ENCODE peak calls at places on chromosomes 4 and X, in six cellular contexts. B is activated CD4-positive, CD25-positive, alpha-beta regulatory T cell treated with anti-CD3 and anti-CD28 coated beads, Interleukin-2, amount 50 U/mL, for 72 hours; M is NCI-H2081; R is stimulated activated CD4-positive, alpha-beta T cell treated with anti-CD3 and anti-CD28 coated beads, Interleukin-1b, Interleukin-23, amount 100 ng/mL, for 4 hours; J is CD4-positive, alpha-beta T cell; C is GM20000. S is an unnamed sample.

GRCh38 chrX:132786217-132786616 is 172.2 kb downstream of the HS6ST2 start:
- DNase-seq in B (no peak), M (no peak), R (no peak), J (no peak), C (no peak), S (no peak)

GRCh38 chr4:153988446-153988845 is 199.6 kb upstream of the SFRP2 start:
- DNase-seq in B (no peak), M (no peak), R (no peak), J (no peak), C (no peak), S (no peak)

GRCh38 chr4:20251796-20252655 is at the start of gene SLIT2:
- DNase-seq in B (no peak), M (peak; percentile 88), R (no peak), J (no peak), C (peak; percentile 82), S (peak; percentile 87)

GRCh38 chr4:168923526-168924194 is 86.4 kb downstream of the CBR4 start:
- DNase-seq in B (peak; percentile 33), M (peak; percentile 34), R (peak; percentile 41), J (peak; percentile 22), C (peak; percentile 62), S (peak; percentile 61)

GRCh38 chrX:111133389-111133788 is 37.4 kb downstream of the PAK3 start:
- DNase-seq in B (no peak), M (no peak), R (no peak), J (no peak), C (no peak), S (no peak)

GRCh38 chrX:37380256-37380655 is 31.1 kb downstream of the PRRG1 start:
- DNase-seq in B (no peak), M (no peak), R (no peak), J (no peak), C (no peak), S (no peak)

GRCh38 chr4:2281575-2282343 is 19.9 kb upstream of the MXD4 start:
- DNase-seq in B (peak; percentile 61), M (no peak), R (peak; percentile 55), J (peak; percentile 84), C (peak; percentile 67), S (peak; percentile 93)

GRCh38 chr4:110196871-110197420 is 1.5 kb downstream of the ELOVL6 start:
- DNase-seq in B (peak; percentile 58), M (no peak), R (no peak), J (peak; percentile 32), C (peak; percentile 61), S (peak; percentile 51)

GRCh38 chr4:5874811-5875465 is 17.9 kb downstream of the CRMP1 start:
- DNase-seq in B (no peak), M (no peak), R (no peak), J (no peak), C (no peak), S (no peak)

GRCh38 chr4:173403051-173403450 is 4.1 kb upstream of the SCRG1 start:
- DNase-seq in B (no peak), M (no peak), R (no peak), J (no peak), C (no peak), S (no peak)

GRCh38 chr4:6885953-6886557 is 23.6 kb upstream of the TBC1D14 start:
- DNase-seq in B (no peak), M (peak; percentile 36), R (no peak), J (no peak), C (no peak), S (no peak)

GRCh38 chr4:155964016-155964891 is 10.6 kb upstream of the CTSO start:
- DNase-seq in B (no peak), M (no peak), R (no peak), J (no peak), C (no peak), S (no peak)

GRCh38 chr4:138035781-138036258 is 206.3 kb downstream of the SLC7A11 start:
- DNase-seq in B (no peak), M (peak; percentile 44), R (no peak), J (no peak), C (peak; percentile 68), S (peak; percentile 86)

GRCh38 chrX:45747905-45748304 is 547.2 kb upstream of the DIPK2B start:
- DNase-seq in B (no peak), M (no peak), R (no peak), J (no peak), C (no peak), S (no peak)

GRCh38 chrX:15310117-15310516 is 5.3 kb downstream of the ASB11 start:
- DNase-seq in B (no peak), M (peak; percentile 59), R (no peak), J (no peak), C (no peak), S (no peak)

GRCh38 chr4:55096045-55096444 is 29.4 kb downstream of the KDR start:
- DNase-seq in B (no peak), M (no peak), R (no peak), J (no peak), C (no peak), S (no peak)

GRCh38 chrX:9171841-9172240 is 137.9 kb upstream of the FAM9B start:
- DNase-seq in B (no peak), M (no peak), R (no peak), J (no peak), C (no peak), S (no peak)

GRCh38 chr4:89136525-89136924 is 25.2 kb downstream of the TIGD2 start:
- DNase-seq in B (no peak), M (no peak), R (no peak), J (no peak), C (no peak), S (no peak)

GRCh38 chr4:8869879-8870646 is 1.6 kb downstream of the HMX1 start:
- DNase-seq in B (no peak), M (no peak), R (no peak), J (no peak), C (no peak), S (no peak)

GRCh38 chr4:180197471-180197870 is 2045.7 kb upstream of the TENM3 start:
- DNase-seq in B (no peak), M (no peak), R (no peak), J (no peak), C (no peak), S (no peak)

GRCh38 chrX:8738588-8739189 is 6.8 kb upstream of the ANOS1 start:
- DNase-seq in B (no peak), M (peak; percentile 46), R (no peak), J (peak; percentile 3), C (no peak), S (peak; percentile 53)

GRCh38 chr4:61211781-61212180 is 11.7 kb downstream of the ADGRL3 start:
- DNase-seq in B (no peak), M (no peak), R (no peak), J (no peak), C (no peak), S (no peak)

GRCh38 chr4:13364178-13364577 is 120.0 kb downstream of the RAB28 start:
- DNase-seq in B (no peak), M (no peak), R (no peak), J (no peak), C (no peak), S (no peak)

GRCh38 chr4:4606321-4606720 is 64.5 kb upstream of the STX18 start:
- DNase-seq in B (no peak), M (no peak), R (no peak), J (no peak), C (no peak), S (no peak)

S was measured in MM.1S.